ENCODE peak calls at places on chromosomes 12 and 14, in six cellular contexts. One of them, this sample, is unnamed.

GRCh38 chr12:116389990-116390655 is 112.6 kb upstream of the MED13L start:
- DNase-seq in choroid plexus epithelial cell: peak
- DNase-seq in NAMALWA: no peak
- DNase-seq in lower leg skin: no peak
- DNase-seq in pulmonary artery endothelial cell: peak
- DNase-seq in NCI-H1694 treated with DMSO at 0.1 percent for 48 hours: no peak
- DNase-seq in this sample: peak

GRCh38 chr14:102749393-102749792 is 27.9 kb upstream of the TRAF3 start:
- DNase-seq in choroid plexus epithelial cell: no peak
- DNase-seq in NAMALWA: no peak
- DNase-seq in lower leg skin: no peak
- DNase-seq in pulmonary artery endothelial cell: no peak
- DNase-seq in NCI-H1694 treated with DMSO at 0.1 percent for 48 hours: no peak
- DNase-seq in this sample: no peak

GRCh38 chr12:131950182-131950913 is 606 bp downstream of the EP400 start:
- DNase-seq in choroid plexus epithelial cell: no peak
- DNase-seq in NAMALWA: peak
- DNase-seq in lower leg skin: peak
- DNase-seq in pulmonary artery endothelial cell: no peak
- DNase-seq in NCI-H1694 treated with DMSO at 0.1 percent for 48 hours: no peak
- DNase-seq in this sample: no peak

GRCh38 chr12:119989619-119990381 is 764 bp downstream of the BICDL1 start:
- DNase-seq in choroid plexus epithelial cell: peak
- DNase-seq in NAMALWA: peak
- DNase-seq in lower leg skin: peak
- DNase-seq in pulmonary artery endothelial cell: peak
- DNase-seq in NCI-H1694 treated with DMSO at 0.1 percent for 48 hours: no peak
- DNase-seq in this sample: peak

GRCh38 chr12:114848661-114849060 is 164.7 kb upstream of the TBX3 start:
- DNase-seq in choroid plexus epithelial cell: peak
- DNase-seq in NAMALWA: no peak
- DNase-seq in lower leg skin: no peak
- DNase-seq in pulmonary artery endothelial cell: no peak
- DNase-seq in NCI-H1694 treated with DMSO at 0.1 percent for 48 hours: no peak
- DNase-seq in this sample: peak

GRCh38 chr12:47383942-47384341 is 304.2 kb upstream of the AMIGO2 start:
- DNase-seq in choroid plexus epithelial cell: peak
- DNase-seq in NAMALWA: no peak
- DNase-seq in lower leg skin: no peak
- DNase-seq in pulmonary artery endothelial cell: no peak
- DNase-seq in NCI-H1694 treated with DMSO at 0.1 percent for 48 hours: no peak
- DNase-seq in this sample: peak

GRCh38 chr12:130983328-130984017 is 29.8 kb downstream of the ADGRD1 start:
- DNase-seq in choroid plexus epithelial cell: no peak
- DNase-seq in NAMALWA: no peak
- DNase-seq in lower leg skin: no peak
- DNase-seq in pulmonary artery endothelial cell: no peak
- DNase-seq in NCI-H1694 treated with DMSO at 0.1 percent for 48 hours: no peak
- DNase-seq in this sample: no peak

GRCh38 chr12:8699714-8700113 is 1.9 kb downstream of the RIMKLB start:
- DNase-seq in choroid plexus epithelial cell: no peak
- DNase-seq in NAMALWA: peak
- DNase-seq in lower leg skin: no peak
- DNase-seq in pulmonary artery endothelial cell: no peak
- DNase-seq in NCI-H1694 treated with DMSO at 0.1 percent for 48 hours: no peak
- DNase-seq in this sample: no peak

GRCh38 chr12:49869816-49870500 is 27.1 kb upstream of the BCDIN3D start:
- DNase-seq in choroid plexus epithelial cell: no peak
- DNase-seq in NAMALWA: no peak
- DNase-seq in lower leg skin: peak
- DNase-seq in pulmonary artery endothelial cell: no peak
- DNase-seq in NCI-H1694 treated with DMSO at 0.1 percent for 48 hours: no peak
- DNase-seq in this sample: no peak

GRCh38 chr12:76180401-76181277 is 96.2 kb upstream of the NAP1L1 start:
- DNase-seq in choroid plexus epithelial cell: no peak
- DNase-seq in NAMALWA: no peak
- DNase-seq in lower leg skin: no peak
- DNase-seq in pulmonary artery endothelial cell: no peak
- DNase-seq in NCI-H1694 treated with DMSO at 0.1 percent for 48 hours: no peak
- DNase-seq in this sample: no peak

GRCh38 chr14:92415969-92416368 is 93.0 kb downstream of the SLC24A4 start:
- DNase-seq in choroid plexus epithelial cell: no peak
- DNase-seq in NAMALWA: no peak
- DNase-seq in lower leg skin: no peak
- DNase-seq in pulmonary artery endothelial cell: no peak
- DNase-seq in NCI-H1694 treated with DMSO at 0.1 percent for 48 hours: no peak
- DNase-seq in this sample: no peak

GRCh38 chr14:101972126-101972785 is 7.9 kb downstream of the DYNC1H1 start:
- DNase-seq in choroid plexus epithelial cell: peak
- DNase-seq in NAMALWA: no peak
- DNase-seq in lower leg skin: peak
- DNase-seq in pulmonary artery endothelial cell: peak
- DNase-seq in NCI-H1694 treated with DMSO at 0.1 percent for 48 hours: peak
- DNase-seq in this sample: peak

GRCh38 chr12:61870658-61871559 is 389.3 kb upstream of the USP15 start:
- DNase-seq in choroid plexus epithelial cell: no peak
- DNase-seq in NAMALWA: peak
- DNase-seq in lower leg skin: no peak
- DNase-seq in pulmonary artery endothelial cell: no peak
- DNase-seq in NCI-H1694 treated with DMSO at 0.1 percent for 48 hours: no peak
- DNase-seq in this sample: peak

GRCh38 chr14:94011795-94012194 is 14.3 kb upstream of the OTUB2 start:
- DNase-seq in choroid plexus epithelial cell: no peak
- DNase-seq in NAMALWA: no peak
- DNase-seq in lower leg skin: no peak
- DNase-seq in pulmonary artery endothelial cell: no peak
- DNase-seq in NCI-H1694 treated with DMSO at 0.1 percent for 48 hours: no peak
- DNase-seq in this sample: no peak

GRCh38 chr12:38904932-38905479 is 385 bp downstream of the CPNE8 start:
- DNase-seq in choroid plexus epithelial cell: peak
- DNase-seq in NAMALWA: no peak
- DNase-seq in lower leg skin: peak
- DNase-seq in pulmonary artery endothelial cell: peak
- DNase-seq in NCI-H1694 treated with DMSO at 0.1 percent for 48 hours: no peak
- DNase-seq in this sample: peak

GRCh38 chr12:110669193-110669502 is 19.8 kb downstream of the HVCN1 start:
- DNase-seq in choroid plexus epithelial cell: no peak
- DNase-seq in NAMALWA: peak
- DNase-seq in lower leg skin: no peak
- DNase-seq in pulmonary artery endothelial cell: no peak
- DNase-seq in NCI-H1694 treated with DMSO at 0.1 percent for 48 hours: no peak
- DNase-seq in this sample: no peak

GRCh38 chr12:101592931-101593330 is 1.8 kb upstream of the MYBPC1 start:
- DNase-seq in choroid plexus epithelial cell: no peak
- DNase-seq in NAMALWA: no peak
- DNase-seq in lower leg skin: no peak
- DNase-seq in pulmonary artery endothelial cell: no peak
- DNase-seq in NCI-H1694 treated with DMSO at 0.1 percent for 48 hours: no peak
- DNase-seq in this sample: no peak

GRCh38 chr12:60021235-60021634 is 425.4 kb downstream of the SLC16A7 start:
- DNase-seq in choroid plexus epithelial cell: no peak
- DNase-seq in NAMALWA: no peak
- DNase-seq in lower leg skin: no peak
- DNase-seq in pulmonary artery endothelial cell: no peak
- DNase-seq in NCI-H1694 treated with DMSO at 0.1 percent for 48 hours: no peak
- DNase-seq in this sample: no peak

GRCh38 chr14:79016828-79017505 is 846.8 kb downstream of the NRXN3 start:
- DNase-seq in choroid plexus epithelial cell: peak
- DNase-seq in NAMALWA: no peak
- DNase-seq in lower leg skin: no peak
- DNase-seq in pulmonary artery endothelial cell: no peak
- DNase-seq in NCI-H1694 treated with DMSO at 0.1 percent for 48 hours: peak
- DNase-seq in this sample: peak

GRCh38 chr12:51000245-51000644 is 25.9 kb downstream of the SLC11A2 start:
- DNase-seq in choroid plexus epithelial cell: peak
- DNase-seq in NAMALWA: no peak
- DNase-seq in lower leg skin: no peak
- DNase-seq in pulmonary artery endothelial cell: no peak
- DNase-seq in NCI-H1694 treated with DMSO at 0.1 percent for 48 hours: no peak
- DNase-seq in this sample: peak

GRCh38 chr14:76591270-76591669 is 170.0 kb upstream of the VASH1 start:
- DNase-seq in choroid plexus epithelial cell: no peak
- DNase-seq in NAMALWA: no peak
- DNase-seq in lower leg skin: no peak
- DNase-seq in pulmonary artery endothelial cell: no peak
- DNase-seq in NCI-H1694 treated with DMSO at 0.1 percent for 48 hours: peak
- DNase-seq in this sample: no peak

GRCh38 chr12:2354151-2354991 is 301.6 kb downstream of the CACNA1C start:
- DNase-seq in choroid plexus epithelial cell: no peak
- DNase-seq in NAMALWA: peak
- DNase-seq in lower leg skin: no peak
- DNase-seq in pulmonary artery endothelial cell: no peak
- DNase-seq in NCI-H1694 treated with DMSO at 0.1 percent for 48 hours: peak
- DNase-seq in this sample: no peak

This sample was measured in fibroblast of mammary gland.